ENCODE peak calls at places on chromosomes 3 and 15, in nine cellular contexts. A, G, N, J, I, H, Y, F and O are unnamed samples.

GRCh38 chr3:51338632-51339031 is 46.5 kb upstream of the MANF start:
- DNase-seq in A (no peak), G (peak), N (no peak), J (no peak), I (no peak), H (no peak), Y (no peak), F (no peak), O (no peak)

GRCh38 chr3:156174229-156174847 is 54.0 kb downstream of the KCNAB1 start:
- DNase-seq in A (no peak), G (peak), N (peak), J (no peak), I (no peak), H (peak), Y (peak), F (no peak), O (peak)

GRCh38 chr15:41965441-41966413 is 6.6 kb downstream of the EHD4 start:
- DNase-seq in A (no peak), G (no peak), N (no peak), J (no peak), I (no peak), H (no peak), Y (no peak), F (no peak), O (no peak)

GRCh38 chr15:69557340-69558137 is 104.9 kb downstream of the RPLP1 start:
- DNase-seq in A (no peak), G (peak), N (peak), J (peak), I (peak), H (peak), Y (peak), F (peak), O (peak)

GRCh38 chr3:100954990-100955389 is 38.2 kb downstream of the ABI3BP start:
- DNase-seq in A (no peak), G (no peak), N (no peak), J (no peak), I (peak), H (peak), Y (peak), F (no peak), O (peak)

GRCh38 chr3:23487015-23487414 is 283.9 kb downstream of the UBE2E2 start:
- DNase-seq in A (no peak), G (no peak), N (no peak), J (no peak), I (no peak), H (no peak), Y (no peak), F (no peak), O (no peak)

GRCh38 chr3:101069796-101070195 is 76.6 kb upstream of the ABI3BP start:
- DNase-seq in A (no peak), G (no peak), N (no peak), J (peak), I (no peak), H (peak), Y (peak), F (no peak), O (no peak)

GRCh38 chr3:115072265-115073008 is 74.7 kb downstream of the ZBTB20 start:
- DNase-seq in A (no peak), G (peak), N (no peak), J (peak), I (peak), H (peak), Y (peak), F (no peak), O (peak)

GRCh38 chr15:92271179-92271578 is 122.5 kb upstream of the ST8SIA2 start:
- DNase-seq in A (no peak), G (no peak), N (no peak), J (no peak), I (no peak), H (peak), Y (no peak), F (no peak), O (no peak)

GRCh38 chr3:126546549-126547239 is 12.0 kb downstream of the C3orf22 start:
- DNase-seq in A (no peak), G (no peak), N (no peak), J (no peak), I (no peak), H (no peak), Y (no peak), F (no peak), O (no peak)

GRCh38 chr3:38549486-38549885 is 53.3 kb downstream of the EXOG start:
- DNase-seq in A (no peak), G (no peak), N (no peak), J (no peak), I (no peak), H (no peak), Y (no peak), F (no peak), O (no peak)

GRCh38 chr3:114567774-114568173 is 273.9 kb downstream of the TIGIT start:
- DNase-seq in A (no peak), G (peak), N (peak), J (peak), I (no peak), H (no peak), Y (no peak), F (no peak), O (no peak)

GRCh38 chr3:159451067-159451466 is 537.6 kb upstream of the IL12A start:
- DNase-seq in A (no peak), G (peak), N (no peak), J (no peak), I (no peak), H (peak), Y (peak), F (no peak), O (no peak)

GRCh38 chr3:73540969-73541740 is 83.6 kb downstream of the PDZRN3 start:
- DNase-seq in A (no peak), G (no peak), N (no peak), J (no peak), I (no peak), H (no peak), Y (peak), F (no peak), O (peak)

GRCh38 chr3:17357035-17357710 is 385.3 kb downstream of the TBC1D5 start:
- DNase-seq in A (no peak), G (no peak), N (peak), J (no peak), I (no peak), H (no peak), Y (no peak), F (no peak), O (no peak)

GRCh38 chr3:134354612-134355275 is 19.5 kb downstream of the AMOTL2 start:
- DNase-seq in A (no peak), G (no peak), N (no peak), J (no peak), I (no peak), H (no peak), Y (peak), F (no peak), O (no peak)

GRCh38 chr15:66131831-66132230 is 121.7 kb downstream of the MEGF11 start:
- DNase-seq in A (no peak), G (no peak), N (no peak), J (no peak), I (no peak), H (no peak), Y (no peak), F (no peak), O (no peak)

GRCh38 chr15:85430406-85431204 is 50.2 kb downstream of the AKAP13 start:
- DNase-seq in A (no peak), G (no peak), N (peak), J (no peak), I (no peak), H (no peak), Y (no peak), F (no peak), O (no peak)

GRCh38 chr3:125593991-125594574 is 1.2 kb downstream of the OSBPL11 start:
- DNase-seq in A (no peak), G (no peak), N (peak), J (peak), I (no peak), H (peak), Y (peak), F (no peak), O (no peak)

GRCh38 chr3:141274411-141275031 is 42.9 kb downstream of the PXYLP1 start:
- DNase-seq in A (no peak), G (no peak), N (no peak), J (no peak), I (no peak), H (no peak), Y (no peak), F (no peak), O (no peak)

GRCh38 chr3:188472331-188472730 is 318.4 kb downstream of the LPP start:
- DNase-seq in A (no peak), G (no peak), N (no peak), J (no peak), I (no peak), H (peak), Y (peak), F (no peak), O (peak)